ENCODE peak calls at places on chromosomes 3 and 15, in four cellular contexts. J is K562, Z is HepG2, F is GM12878. I is an unnamed sample.

GRCh38 chr15:98668566-98669308 is 20.4 kb downstream of the IGF1R start:
- DNase-seq in Z (no peak), F (peak), J (no peak), I (no peak)

GRCh38 chr3:106302451-106303221 is 433.8 kb upstream of the CBLB start:
- DNase-seq in F (peak), Z (no peak), J (no peak), I (no peak)

GRCh38 chr3:169295126-169295525 is 368.4 kb downstream of the MECOM start:
- DNase-seq in J (peak), F (no peak), Z (no peak), I (no peak)

GRCh38 chr15:64807751-64808222 is 17.7 kb downstream of the PIF1 start:
- DNase-seq in Z (no peak), F (no peak), J (no peak), I (no peak)

GRCh38 chr3:157142315-157142714 is 17.6 kb downstream of the CCNL1 start:
- DNase-seq in Z (no peak), J (no peak), F (no peak), I (no peak)

GRCh38 chr15:78076231-78077052 is 1.1 kb downstream of the TBC1D2B start:
- DNase-seq in F (no peak), J (no peak), Z (no peak), I (peak)

GRCh38 chr3:171936231-171936841 is 93.2 kb downstream of the TMEM212 start:
- DNase-seq in F (peak), Z (no peak), J (no peak), I (no peak)

GRCh38 chr3:4264040-4264439 is 39.1 kb upstream of the SETMAR start:
- DNase-seq in J (no peak), Z (no peak), F (no peak), I (no peak)

GRCh38 chr3:71989165-71989564 is 204.2 kb upstream of the PROK2 start:
- DNase-seq in J (no peak), Z (no peak), F (no peak), I (no peak)

GRCh38 chr15:56272474-56272873 is 28.8 kb upstream of the RFX7 start:
- DNase-seq in Z (no peak), F (no peak), J (no peak), I (no peak)

GRCh38 chr3:66353039-66353438 is 132.2 kb downstream of the SLC25A26 start:
- DNase-seq in Z (no peak), F (no peak), J (no peak), I (no peak)

GRCh38 chr3:16770792-16771191 is 114.0 kb upstream of the PLCL2 start:
- DNase-seq in J (no peak), Z (no peak), F (no peak), I (no peak)

GRCh38 chr3:71142440-71143161 is 440.9 kb downstream of the FOXP1 start:
- DNase-seq in F (no peak), Z (no peak), J (no peak), I (no peak)

GRCh38 chr3:132978464-132978863 is 59.7 kb upstream of the TMEM108 start:
- DNase-seq in J (no peak), F (no peak), Z (no peak), I (no peak)

GRCh38 chr3:64456674-64457073 is 231.1 kb downstream of the ADAMTS9 start:
- DNase-seq in Z (no peak), F (no peak), J (no peak), I (no peak)

GRCh38 chr3:41649129-41649739 is 312.7 kb downstream of the ULK4 start:
- DNase-seq in J (no peak), F (no peak), Z (no peak), I (no peak)

GRCh38 chr15:48722764-48723661 is 77.5 kb upstream of the FBN1 start:
- DNase-seq in F (no peak), Z (no peak), J (peak), I (no peak)

GRCh38 chr3:195154111-195154791 is 116.7 kb downstream of the XXYLT1 start:
- DNase-seq in Z (no peak), J (no peak), F (no peak), I (no peak)

GRCh38 chr3:178182337-178182761 is 353.9 kb upstream of the KCNMB2 start:
- DNase-seq in Z (no peak), F (no peak), J (no peak), I (peak)

GRCh38 chr3:116150655-116151054 is 294.6 kb downstream of the LSAMP start:
- DNase-seq in Z (no peak), J (no peak), F (no peak), I (no peak)

GRCh38 chr15:48040166-48040817 is 80.5 kb upstream of the SLC24A5 start:
- DNase-seq in F (no peak), Z (no peak), J (no peak), I (no peak)

GRCh38 chr15:99103279-99103678 is 1.6 kb upstream of the SYNM start:
- DNase-seq in J (no peak), F (no peak), Z (no peak), I (no peak)

GRCh38 chr15:78671626-78672211 is 30.7 kb upstream of the CHRNB4 start:
- DNase-seq in J (no peak), F (no peak), Z (no peak), I (peak)

GRCh38 chr15:70234256-70234965 is 136.7 kb upstream of the TLE3 start:
- DNase-seq in F (no peak), J (no peak), Z (no peak), I (no peak)

GRCh38 chr3:104040896-104041295 is 1325.8 kb upstream of the ALCAM start:
- DNase-seq in F (no peak), J (no peak), Z (no peak), I (no peak)

GRCh38 chr15:49471733-49472132 is 48.7 kb downstream of the FGF7 start:
- DNase-seq in Z (no peak), J (no peak), F (peak), I (no peak)

GRCh38 chr15:100393008-100393407 is 51.2 kb upstream of the ADAMTS17 start:
- DNase-seq in Z (no peak), J (no peak), F (no peak), I (no peak)

GRCh38 chr3:173586176-173586575 is 188.6 kb downstream of the NLGN1 start:
- DNase-seq in F (no peak), J (no peak), Z (no peak), I (no peak)
- TF ChIP-seq NFIC in F (no peak), J (no peak), Z (no peak), I (no peak)

GRCh38 chr3:128555881-128556280 is 62.9 kb upstream of the GATA2 start:
- DNase-seq in Z (no peak), F (no peak), J (no peak), I (no peak)
- TF ChIP-seq NFIC in Z (no peak), F (no peak), J (no peak), I (no peak)

DNA sequence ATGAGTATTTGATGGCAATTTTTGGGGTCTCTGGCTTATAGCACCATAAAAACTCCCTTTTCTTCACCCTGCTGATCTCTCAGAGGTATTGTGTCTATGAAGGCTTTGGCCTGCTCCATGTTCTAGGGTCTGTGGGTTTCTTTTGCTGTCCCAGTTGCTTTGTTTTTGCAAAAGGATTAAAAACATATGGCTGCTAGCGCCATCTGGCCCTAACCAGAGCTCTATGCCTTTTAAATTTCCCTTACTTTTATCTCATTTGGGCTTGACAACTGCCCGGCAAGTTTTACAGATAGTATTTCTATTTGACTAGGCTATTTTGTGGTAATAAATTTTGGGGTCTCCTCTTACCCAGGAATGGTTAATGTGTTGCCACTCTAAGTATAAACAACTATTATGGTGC is 6.4 kb upstream of the GHRL start:
- DNase-seq in Z (no peak), J (no peak), F (no peak), I (peak)
- TF ChIP-seq NFIC in Z (no peak), J (no peak), F (no peak), I (no peak)

GRCh38 chr3:123282461-123282860 is 80.7 kb downstream of the SEC22A start:
- DNase-seq in Z (no peak), F (no peak), J (no peak), I (no peak)
- TF ChIP-seq NFIC in Z (no peak), F (no peak), J (no peak), I (no peak)

GRCh38 chr3:45199837-45200648 is 26.0 kb downstream of the TMEM158 start:
- DNase-seq in F (no peak), J (peak), Z (peak), I (no peak)
- TF ChIP-seq NFIC in F (no peak), J (no peak), Z (no peak), I (no peak)

DNA sequence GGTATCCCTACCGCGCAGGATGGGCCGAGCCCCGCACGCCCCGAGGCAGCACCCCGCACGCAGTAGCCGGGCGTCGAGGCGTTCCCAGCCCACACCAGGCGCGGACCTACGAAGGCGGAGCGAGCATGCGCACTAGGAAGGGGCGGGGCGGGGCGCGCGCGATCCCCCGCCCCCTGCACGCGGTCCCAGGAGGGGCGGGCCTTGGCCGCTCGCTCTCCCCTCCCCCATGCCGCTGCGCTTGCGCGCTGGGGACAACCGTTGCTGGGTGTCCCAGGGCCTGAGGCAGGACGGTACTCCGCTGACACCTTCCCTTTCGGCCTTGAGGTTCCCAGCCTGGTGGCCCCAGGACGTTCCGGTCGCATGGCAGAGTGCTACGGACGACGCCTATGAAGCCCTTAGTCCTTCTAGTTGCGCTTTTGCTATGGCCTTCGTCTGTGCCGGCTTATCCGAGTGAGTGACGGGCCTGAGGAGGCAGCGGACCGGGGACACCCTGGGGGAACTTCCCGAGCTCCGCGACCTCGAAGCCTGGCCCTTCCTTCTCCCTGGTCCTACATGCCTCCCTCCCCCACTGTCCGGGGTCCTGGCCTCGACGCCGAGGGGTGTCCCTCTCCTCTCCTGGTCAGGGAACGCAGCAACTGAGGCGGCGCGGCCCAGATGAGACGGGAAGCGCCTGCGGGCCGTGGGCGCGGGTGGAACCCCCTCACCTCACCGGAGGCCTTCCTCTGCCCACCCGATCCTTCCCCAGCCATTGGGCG is at the start of gene SPESP1:
- DNase-seq in F (no peak), J (no peak), Z (no peak), I (peak)
- TF ChIP-seq NFIC in F (no peak), J (no peak), Z (no peak), I (no peak)

I was measured in SK-N-SH.